ENCODE peak calls at places on chromosomes 5 and 9, in nine cellular contexts. W, K, M, U, R, V, F, E and X are unnamed samples.

GRCh38 chr5:171483453-171484177 is 64.2 kb downstream of the FGF18 start:
- DNase-seq in U (peak; percentile 95), K (no peak), R (no peak), M (no peak), E (no peak), F (no peak), V (no peak), W (no peak), X (no peak)

GRCh38 chr9:78437721-78438610 is 141.0 kb downstream of the PSAT1 start:
- DNase-seq in K (peak; percentile 27), V (no peak), E (no peak), W (no peak), U (no peak), M (no peak), R (no peak), F (no peak), X (no peak)

GRCh38 chr9:88388203-88388885 is at the start of gene SPIN1:
- DNase-seq in M (peak; percentile 79), K (peak; percentile 80), R (peak; percentile 35), V (peak; percentile 95), U (peak; percentile 88), E (peak; percentile 52), W (peak; percentile 83), F (peak; percentile 90), X (peak; percentile 74)

GRCh38 chr9:126638571-126639132 is 24.9 kb downstream of the LMX1B start:
- DNase-seq in K (peak; percentile 66), V (no peak), U (no peak), R (no peak), F (peak; percentile 47), W (no peak), E (no peak), M (no peak), X (no peak)

GRCh38 chr5:175590471-175590881 is 67.4 kb upstream of the HRH2 start:
- DNase-seq in M (no peak), U (no peak), V (peak; percentile 24), E (no peak), K (peak; percentile 67), W (no peak), F (no peak), R (no peak), X (no peak)

GRCh38 chr9:81035171-81035570 is 654.2 kb downstream of the TLE1 start:
- DNase-seq in V (no peak), E (no peak), F (no peak), R (no peak), K (no peak), U (no peak), M (no peak), W (no peak), X (no peak)

GRCh38 chr9:4081948-4082347 is 217.9 kb downstream of the GLIS3 start:
- DNase-seq in F (no peak), K (no peak), U (no peak), M (no peak), W (no peak), E (no peak), R (no peak), V (no peak), X (no peak)

GRCh38 chr5:37400501-37400900 is 21.4 kb downstream of the WDR70 start:
- DNase-seq in U (no peak), V (no peak), R (no peak), W (no peak), E (no peak), M (no peak), K (no peak), F (no peak), X (no peak)

GRCh38 chr9:33446507-33447403 is 638 bp downstream of the AQP3 start:
- DNase-seq in V (peak; percentile 82), M (no peak), U (no peak), R (no peak), E (no peak), K (peak; percentile 69), F (no peak), W (peak; percentile 50), X (no peak)

GRCh38 chr5:10157085-10157669 is 92.5 kb downstream of the ATPSCKMT start:
- DNase-seq in W (no peak), F (no peak), U (no peak), E (no peak), R (no peak), V (no peak), M (no peak), K (peak; percentile 82), X (no peak)

GRCh38 chr9:14228602-14229001 is 85.3 kb downstream of the NFIB start:
- DNase-seq in U (no peak), V (no peak), E (no peak), M (no peak), K (no peak), F (no peak), R (no peak), W (no peak), X (no peak)

GRCh38 chr5:172443441-172444109 is 10.8 kb downstream of the SH3PXD2B start:
- DNase-seq in U (peak; percentile 92), V (peak; percentile 35), W (no peak), F (no peak), M (peak; percentile 96), R (peak; percentile 65), K (no peak), E (peak; percentile 66), X (no peak)

GRCh38 chr5:130710596-130710995 is 454.5 kb downstream of the HINT1 start:
- DNase-seq in W (no peak), E (no peak), V (peak; percentile 54), U (no peak), R (no peak), K (peak; percentile 46), F (no peak), M (no peak), X (no peak)
- H3K27ac ChIP-seq in W (no peak overlapping the region), E (no peak overlapping the region), V (peak overlapping the region; percentile 81), U (no peak overlapping the region), R (no peak overlapping the region), K (no peak overlapping the region), F (no peak overlapping the region), M (no peak overlapping the region), X (no peak overlapping the region)

GRCh38 chr5:80976985-80977384 is 16.8 kb downstream of the RASGRF2 start:
- DNase-seq in E (no peak), V (no peak), K (no peak), R (no peak), M (no peak), U (no peak), W (no peak), F (no peak), X (no peak)
- H3K27ac ChIP-seq in E (peak overlapping the region; percentile 5), V (no peak overlapping the region), K (no peak overlapping the region), R (no peak overlapping the region), M (no peak overlapping the region), U (no peak overlapping the region), W (no peak overlapping the region), F (no peak overlapping the region), X (no peak overlapping the region)

GRCh38 chr9:107874137-107874536 is 384.6 kb upstream of the KLF4 start:
- DNase-seq in E (no peak), R (no peak), K (no peak), U (no peak), M (no peak), V (no peak), W (no peak), F (no peak), X (no peak)

GRCh38 chr9:107881625-107882300 is 392.2 kb upstream of the KLF4 start:
- DNase-seq in F (no peak), R (no peak), U (no peak), M (no peak), V (no peak), K (no peak), E (peak; percentile 45), W (no peak), X (no peak)

GRCh38 chr9:107874591-107875374 is 385.2 kb upstream of the KLF4 start:
- DNase-seq in F (no peak), M (no peak), W (no peak), K (no peak), R (no peak), V (no peak), E (no peak), U (no peak), X (no peak)

GRCh38 chr9:107875571-107875980 is 386.0 kb upstream of the KLF4 start:
- DNase-seq in R (no peak), V (no peak), F (no peak), W (no peak), K (no peak), U (no peak), E (no peak), M (no peak), X (no peak)

GRCh38 chr9:107878462-107878861 is 388.9 kb upstream of the KLF4 start:
- DNase-seq in F (no peak), K (no peak), V (no peak), W (no peak), E (no peak), R (no peak), M (no peak), U (no peak), X (no peak)
- H3K27ac ChIP-seq in F (no peak overlapping the region), K (no peak overlapping the region), V (no peak overlapping the region), W (no peak overlapping the region), E (no peak overlapping the region), R (no peak overlapping the region), M (no peak overlapping the region), U (no peak overlapping the region), X (no peak overlapping the region)

GRCh38 chr5:115480245-115480644 is 64.3 kb downstream of the FEM1C start:
- DNase-seq in R (no peak), W (no peak), K (no peak), U (no peak), V (no peak), E (no peak), M (no peak), F (no peak), X (no peak)
- H3K27ac ChIP-seq in R (no peak overlapping the region), W (no peak overlapping the region), K (no peak overlapping the region), U (no peak overlapping the region), V (no peak overlapping the region), E (no peak overlapping the region), M (no peak overlapping the region), F (no peak overlapping the region), X (no peak overlapping the region)

GRCh38 chr9:134433909-134434895 is 107.9 kb downstream of the RXRA start:
- DNase-seq in K (no peak), U (no peak), F (no peak), M (no peak), E (no peak), W (no peak), V (peak; percentile 46), R (no peak), X (no peak)
- H3K27ac ChIP-seq in K (no peak overlapping the region), U (peak overlapping the region; percentile 71), F (peak overlapping the region; percentile 75), M (peak overlapping the region; percentile 81), E (peak overlapping the region; percentile 98), W (no peak overlapping the region), V (peak overlapping the region; percentile 87), R (peak overlapping the region; percentile 40), X (peak overlapping the region; percentile 96)

DNA sequence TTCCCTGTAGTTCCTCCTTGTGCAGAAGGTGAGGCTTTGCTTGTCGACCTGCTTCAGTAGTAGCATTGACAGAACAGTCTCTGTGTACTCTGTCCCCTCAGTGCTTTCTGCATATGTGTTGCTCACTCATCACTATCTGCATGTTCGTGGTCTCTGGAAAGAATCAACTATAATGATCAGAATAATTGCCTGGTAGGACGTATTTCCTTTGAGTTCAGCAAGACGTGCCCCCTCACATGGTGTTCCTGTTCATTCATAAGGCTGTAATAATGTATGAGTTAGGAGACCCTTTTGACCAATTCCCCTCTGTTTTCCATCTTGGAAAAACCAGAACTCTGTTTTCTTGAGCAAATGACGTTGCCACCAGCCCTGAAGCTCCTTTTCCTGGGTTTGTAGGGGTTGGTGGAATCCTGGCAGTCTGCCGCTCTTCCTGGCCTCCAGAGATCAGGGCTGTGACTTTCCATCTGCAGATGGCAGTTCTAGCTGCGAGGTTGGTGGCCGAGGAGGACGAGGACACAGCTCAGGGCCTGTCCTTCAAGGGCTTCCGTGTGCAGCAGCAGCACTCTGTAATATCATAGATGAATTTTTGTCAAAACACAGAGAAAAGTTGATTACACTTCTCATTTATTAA is 61.9 kb downstream of the EXOSC2 start:
- DNase-seq in F (no peak), K (no peak), W (no peak), E (no peak), U (no peak), R (no peak), V (no peak), M (no peak), X (no peak)
- H3K27ac ChIP-seq in F (no peak overlapping the region), K (no peak overlapping the region), W (no peak overlapping the region), E (no peak overlapping the region), U (no peak overlapping the region), R (no peak overlapping the region), V (no peak overlapping the region), M (no peak overlapping the region), X (no peak overlapping the region)